ENCODE peak calls at places on chromosomes 5 and 9, in six cellular contexts. S is AG04450, L is breast epithelium, C is PC-3, J is right atrium auricular region, Y is left ventricle myocardium inferior. R is an unnamed sample.
A peak's percentile ranks its signal among the peaks of the same experiment; 100 is the strongest.

GRCh38 chr9:19232830-19233194 is 2.3 kb downstream of the DENND4C start:
- DNase-seq in S (no peak), L (no peak), C (peak; percentile 49), J (no peak), Y (no peak), R (no peak)

GRCh38 chr9:109585841-109586240 is 87.7 kb upstream of the PTPN3 start:
- DNase-seq in S (no peak), L (no peak), C (no peak), J (no peak), Y (no peak), R (no peak)

GRCh38 chr5:119570935-119571334 is 58.4 kb upstream of the FAM170A start:
- DNase-seq in S (no peak), L (no peak), C (no peak), J (no peak), Y (no peak), R (no peak)

GRCh38 chr5:12848709-12849108 is 944.5 kb upstream of the CTNND2 start:
- DNase-seq in S (no peak), L (no peak), C (peak; percentile 71), J (no peak), Y (no peak), R (no peak)

GRCh38 chr9:134621558-134622110 is 20.0 kb upstream of the COL5A1 start:
- DNase-seq in S (no peak), L (no peak), C (no peak), J (no peak), Y (no peak), R (no peak)

GRCh38 chr5:402615-403359 is 40.2 kb upstream of the EXOC3 start:
- DNase-seq in S (no peak), L (peak; percentile 15), C (peak; percentile 43), J (peak; percentile 53), Y (no peak), R (no peak)

GRCh38 chr5:157308826-157309465 is 43.0 kb downstream of the CYFIP2 start:
- DNase-seq in S (no peak), L (no peak), C (peak; percentile 30), J (no peak), Y (no peak), R (no peak)

GRCh38 chr9:98657897-98658296 is 50.8 kb downstream of the GABBR2 start:
- DNase-seq in S (no peak), L (no peak), C (no peak), J (no peak), Y (no peak), R (no peak)

GRCh38 chr9:121819511-121820231 is 168.2 kb downstream of the DAB2IP start:
- DNase-seq in S (no peak), L (no peak), C (no peak), J (no peak), Y (no peak), R (no peak)

GRCh38 chr5:168274416-168274815 is 17.0 kb upstream of the WWC1 start:
- DNase-seq in S (no peak), L (no peak), C (no peak), J (no peak), Y (no peak), R (no peak)

GRCh38 chr5:180910735-180911134 is 11.8 kb downstream of the BTNL8 start:
- DNase-seq in S (no peak), L (no peak), C (peak; percentile 36), J (no peak), Y (no peak), R (no peak)

GRCh38 chr9:37498457-37498856 is 12.7 kb downstream of the POLR1E start:
- DNase-seq in S (no peak), L (no peak), C (no peak), J (no peak), Y (no peak), R (no peak)

GRCh38 chr9:14218253-14218652 is 95.7 kb downstream of the NFIB start:
- DNase-seq in S (no peak), L (no peak), C (no peak), J (no peak), Y (no peak), R (no peak)
- H3K9me3 ChIP-seq in S (no peaks in the 10 kb centered on the region), L (no peaks in the 10 kb centered on the region), C (no peaks in the 10 kb centered on the region), J (no peaks in the 10 kb centered on the region), Y (no peaks in the 10 kb centered on the region), R (no peaks in the 10 kb centered on the region)

DNA sequence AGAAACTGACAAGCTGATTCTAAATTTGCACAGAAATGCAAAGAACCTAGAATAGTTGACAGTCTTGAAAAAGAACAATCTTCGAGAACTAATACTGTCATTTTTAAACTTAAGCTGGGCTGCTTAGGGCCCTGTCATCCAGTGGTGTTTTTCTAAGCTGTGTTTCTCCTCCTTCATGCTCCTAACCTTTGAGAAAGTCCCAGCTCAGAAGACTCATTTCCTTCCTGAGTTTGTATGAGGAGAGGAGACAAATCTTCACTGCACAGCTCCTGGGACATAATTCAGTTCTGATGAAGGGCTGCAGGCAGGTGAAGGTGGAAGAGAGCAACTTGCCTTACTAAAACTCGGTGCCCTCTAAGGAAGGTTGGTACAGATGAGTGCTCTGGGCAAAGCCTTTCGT is 109.5 kb upstream of the ANKRD55 start:
- DNase-seq in S (no peak), L (no peak), C (no peak), J (no peak), Y (no peak), R (no peak)
- H3K27ac ChIP-seq in S (no peak overlapping the region), L (no peak overlapping the region), C (no peak overlapping the region), J (no peak overlapping the region), Y (no peak overlapping the region), R (no peak overlapping the region)

GRCh38 chr9:2853517-2853916 is 9.6 kb upstream of the PUM3 start:
- DNase-seq in S (no peak), L (no peak), C (peak; percentile 48), J (no peak), Y (no peak), R (no peak)

GRCh38 chr9:2856400-2856799 is 12.5 kb upstream of the PUM3 start:
- DNase-seq in S (no peak), L (no peak), C (no peak), J (no peak), Y (no peak), R (no peak)

GRCh38 chr9:2859776-2860379 is 16.0 kb upstream of the PUM3 start:
- DNase-seq in S (no peak), L (no peak), C (peak; percentile 65), J (peak; percentile 67), Y (peak; percentile 31), R (peak; percentile 9)

GRCh38 chr9:2854617-2855016 is 10.7 kb upstream of the PUM3 start:
- DNase-seq in S (no peak), L (no peak), C (no peak), J (no peak), Y (no peak), R (no peak)

GRCh38 chr9:2857564-2858198 is 13.8 kb upstream of the PUM3 start:
- DNase-seq in S (peak; percentile 33), L (peak; percentile 52), C (peak; percentile 75), J (peak; percentile 70), Y (peak; percentile 23), R (peak; percentile 35)
- H3K9me3 ChIP-seq in S (no peaks in the 10 kb centered on the region), L (no peaks in the 10 kb centered on the region), C (no peaks in the 10 kb centered on the region), J (no peaks in the 10 kb centered on the region), Y (no peaks in the 10 kb centered on the region), R (no peaks in the 10 kb centered on the region)

GRCh38 chr9:32877103-32877502 is 93.8 kb downstream of the TMEM215 start:
- DNase-seq in S (no peak), L (no peak), C (no peak), J (no peak), Y (no peak), R (no peak)
- H3K27ac ChIP-seq in S (no peak overlapping the region), L (no peak overlapping the region), C (no peak overlapping the region), J (no peak overlapping the region), Y (peak overlapping the region; percentile 52), R (no peak overlapping the region)

DNA sequence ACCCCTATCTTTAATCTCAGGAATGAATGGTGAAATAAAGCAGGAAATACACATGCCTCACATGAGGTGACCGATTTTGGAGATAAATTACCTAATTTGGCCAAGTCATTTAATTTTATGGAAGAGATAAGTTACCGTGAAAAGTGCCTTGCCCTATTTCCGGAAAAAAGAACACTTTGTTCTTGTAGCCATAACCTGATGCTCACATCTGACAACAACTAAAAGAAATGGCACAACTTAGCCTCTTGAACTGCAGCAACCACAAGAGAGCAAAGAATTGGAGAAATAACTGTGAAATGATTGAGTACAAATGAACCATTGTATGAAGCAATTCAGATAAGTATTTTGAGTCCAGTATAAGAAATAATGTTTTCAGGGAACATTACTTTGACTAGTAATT is 628.1 kb upstream of the TYRP1 start:
- DNase-seq in S (no peak), L (no peak), C (no peak), J (no peak), Y (no peak), R (no peak)
- H3K9me3 ChIP-seq in S (peaks cover 3% of the 10 kb centered on the region), L (no peaks in the 10 kb centered on the region), C (no peaks in the 10 kb centered on the region), J (no peaks in the 10 kb centered on the region), Y (no peaks in the 10 kb centered on the region), R (no peaks in the 10 kb centered on the region)

R was measured in CD4-positive, alpha-beta T cell.